ENCODE peak calls at places on chromosomes 13 and 19, in five cellular contexts. One of them, this sample, is unnamed.

GRCh38 chr13:51814071-51814470 is 10.1 kb upstream of the DHRS12 start:
- DNase-seq in thoracic aorta: no peak
- DNase-seq in ELF-1: no peak
- DNase-seq in GM23338: no peak
- DNase-seq in RWPE1: no peak
- DNase-seq in this sample: no peak

GRCh38 chr13:93771782-93772181 is 545.2 kb downstream of the GPC6 start:
- DNase-seq in thoracic aorta: no peak
- DNase-seq in ELF-1: no peak
- DNase-seq in GM23338: no peak
- DNase-seq in RWPE1: no peak
- DNase-seq in this sample: no peak

GRCh38 chr19:2529473-2529918 is 53.6 kb downstream of the GADD45B start:
- DNase-seq in thoracic aorta: no peak
- DNase-seq in ELF-1: peak
- DNase-seq in GM23338: no peak
- DNase-seq in RWPE1: peak
- DNase-seq in this sample: no peak

GRCh38 chr13:34941835-34942731 is at the start of gene NBEA:
- DNase-seq in thoracic aorta: peak
- DNase-seq in ELF-1: peak
- DNase-seq in GM23338: peak
- DNase-seq in RWPE1: peak
- DNase-seq in this sample: peak

GRCh38 chr13:48043789-48044503 is 6.4 kb downstream of the NUDT15 start:
- DNase-seq in thoracic aorta: no peak
- DNase-seq in ELF-1: no peak
- DNase-seq in GM23338: no peak
- DNase-seq in RWPE1: no peak
- DNase-seq in this sample: no peak

GRCh38 chr19:2170987-2171348 is 7.2 kb downstream of the DOT1L start:
- DNase-seq in thoracic aorta: no peak
- DNase-seq in ELF-1: no peak
- DNase-seq in GM23338: no peak
- DNase-seq in RWPE1: no peak
- DNase-seq in this sample: no peak

GRCh38 chr19:41427647-41428480 is 690 bp upstream of the B3GNT8 start:
- DNase-seq in thoracic aorta: no peak
- DNase-seq in ELF-1: peak
- DNase-seq in GM23338: peak
- DNase-seq in RWPE1: peak
- DNase-seq in this sample: peak

GRCh38 chr19:13382633-13382938 is 123.7 kb downstream of the CACNA1A start:
- DNase-seq in thoracic aorta: no peak
- DNase-seq in ELF-1: no peak
- DNase-seq in GM23338: no peak
- DNase-seq in RWPE1: no peak
- DNase-seq in this sample: no peak

GRCh38 chr19:16893686-16893990 is 4.8 kb downstream of the F2RL3 start:
- DNase-seq in thoracic aorta: no peak
- DNase-seq in ELF-1: no peak
- DNase-seq in GM23338: no peak
- DNase-seq in RWPE1: no peak
- DNase-seq in this sample: no peak

GRCh38 chr13:66879971-66880370 is 350.2 kb downstream of the PCDH9 start:
- DNase-seq in thoracic aorta: no peak
- DNase-seq in ELF-1: no peak
- DNase-seq in GM23338: no peak
- DNase-seq in RWPE1: no peak
- DNase-seq in this sample: no peak

GRCh38 chr19:40872209-40872608 is 9.8 kb downstream of the CYP2A7 start:
- DNase-seq in thoracic aorta: no peak
- DNase-seq in ELF-1: no peak
- DNase-seq in GM23338: no peak
- DNase-seq in RWPE1: no peak
- DNase-seq in this sample: no peak

GRCh38 chr19:7904074-7905020 is 670 bp downstream of the MAP2K7 start:
- DNase-seq in thoracic aorta: no peak
- DNase-seq in ELF-1: peak
- DNase-seq in GM23338: peak
- DNase-seq in RWPE1: peak
- DNase-seq in this sample: no peak

GRCh38 chr19:14479985-14480694 is 5.0 kb upstream of the PTGER1 start:
- DNase-seq in thoracic aorta: no peak
- DNase-seq in ELF-1: peak
- DNase-seq in GM23338: peak
- DNase-seq in RWPE1: no peak
- DNase-seq in this sample: peak

GRCh38 chr13:43730642-43731041 is 56.1 kb downstream of the ENOX1 start:
- DNase-seq in thoracic aorta: no peak
- DNase-seq in ELF-1: peak
- DNase-seq in GM23338: no peak
- DNase-seq in RWPE1: no peak
- DNase-seq in this sample: no peak

GRCh38 chr19:1482361-1483066 is 3.5 kb upstream of the C19orf25 start:
- DNase-seq in thoracic aorta: no peak
- DNase-seq in ELF-1: no peak
- DNase-seq in GM23338: no peak
- DNase-seq in RWPE1: no peak
- DNase-seq in this sample: no peak

GRCh38 chr13:83327091-83327490 is 555.2 kb downstream of the SLITRK1 start:
- DNase-seq in thoracic aorta: no peak
- DNase-seq in ELF-1: no peak
- DNase-seq in GM23338: no peak
- DNase-seq in RWPE1: no peak
- DNase-seq in this sample: no peak

GRCh38 chr13:113387396-113387795 is 23.5 kb upstream of the GRTP1 start:
- DNase-seq in thoracic aorta: no peak
- DNase-seq in ELF-1: no peak
- DNase-seq in GM23338: no peak
- DNase-seq in RWPE1: no peak
- DNase-seq in this sample: no peak

GRCh38 chr19:325937-326565 is 18.5 kb downstream of the MIER2 start:
- DNase-seq in thoracic aorta: no peak
- DNase-seq in ELF-1: no peak
- DNase-seq in GM23338: no peak
- DNase-seq in RWPE1: no peak
- DNase-seq in this sample: no peak

GRCh38 chr19:30228726-30229523 is 143.3 kb upstream of the ZNF536 start:
- DNase-seq in thoracic aorta: no peak
- DNase-seq in ELF-1: peak
- DNase-seq in GM23338: peak
- DNase-seq in RWPE1: no peak
- DNase-seq in this sample: no peak

GRCh38 chr13:58680115-58680514 is 1048.6 kb downstream of the PCDH17 start:
- DNase-seq in thoracic aorta: no peak
- DNase-seq in ELF-1: peak
- DNase-seq in GM23338: peak
- DNase-seq in RWPE1: no peak
- DNase-seq in this sample: no peak